ENCODE peak calls at places on chromosomes 3 and 15, in eight cellular contexts. M is psoas muscle, E is heart left ventricle, Q is neural progenitor cell, C is ovary, U is pancreas, H is endothelial cell of umbilical vein, O is thoracic aorta. R is an unnamed sample.

GRCh38 chr3:182925330-182925943 is 54.9 kb downstream of the DCUN1D1 start:
- DNase-seq in M (peak; percentile 82), E (no peak), Q (no peak), C (no peak), U (no peak), H (no peak), O (no peak), R (peak; percentile 68)

GRCh38 chr3:52140792-52141191 is 13.4 kb downstream of the POC1A start:
- DNase-seq in M (peak; percentile 56), E (no peak), Q (no peak), C (no peak), U (no peak), H (no peak), O (no peak), R (no peak)

GRCh38 chr15:69885182-69886041 is 212.3 kb downstream of the TLE3 start:
- DNase-seq in M (no peak), E (no peak), Q (peak; percentile 78), C (no peak), U (no peak), H (peak; percentile 39), O (no peak), R (no peak)

GRCh38 chr3:67516496-67516895 is 137.9 kb downstream of the SUCLG2 start:
- DNase-seq in M (peak; percentile 53), E (no peak), Q (no peak), C (no peak), U (no peak), H (no peak), O (no peak), R (no peak)

GRCh38 chr3:6528951-6529350 is 332.0 kb upstream of the GRM7 start:
- DNase-seq in M (no peak), E (no peak), Q (no peak), C (no peak), U (no peak), H (no peak), O (no peak), R (no peak)

GRCh38 chr15:55221090-55222011 is 24.6 kb upstream of the RSL24D1 start:
- DNase-seq in M (no peak), E (no peak), Q (no peak), C (no peak), U (no peak), H (peak; percentile 21), O (no peak), R (peak; percentile 50)

GRCh38 chr3:147412491-147412916 is 3.3 kb downstream of the ZIC1 start:
- DNase-seq in M (no peak), E (no peak), Q (peak; percentile 73), C (no peak), U (no peak), H (no peak), O (no peak), R (no peak)

GRCh38 chr3:193782280-193782654 is 189.3 kb downstream of the OPA1 start:
- DNase-seq in M (no peak), E (no peak), Q (peak; percentile 53), C (no peak), U (no peak), H (no peak), O (no peak), R (no peak)

GRCh38 chr3:99191186-99191585 is 289.7 kb upstream of the DCBLD2 start:
- DNase-seq in M (no peak), E (no peak), Q (no peak), C (no peak), U (no peak), H (no peak), O (no peak), R (no peak)

GRCh38 chr3:42369304-42369703 is 41.1 kb downstream of the LYZL4 start:
- DNase-seq in M (no peak), E (no peak), Q (peak; percentile 33), C (no peak), U (no peak), H (no peak), O (no peak), R (no peak)

GRCh38 chr15:97750071-97750470 is 210.4 kb upstream of the ARRDC4 start:
- DNase-seq in M (no peak), E (no peak), Q (peak; percentile 41), C (no peak), U (no peak), H (no peak), O (no peak), R (no peak)

GRCh38 chr15:97747342-97747741 is 213.2 kb upstream of the ARRDC4 start:
- DNase-seq in M (no peak), E (no peak), Q (no peak), C (no peak), U (no peak), H (no peak), O (no peak), R (no peak)

GRCh38 chr15:97748576-97748975 is 211.9 kb upstream of the ARRDC4 start:
- DNase-seq in M (no peak), E (no peak), Q (peak; percentile 31), C (no peak), U (no peak), H (no peak), O (no peak), R (no peak)

DNA sequence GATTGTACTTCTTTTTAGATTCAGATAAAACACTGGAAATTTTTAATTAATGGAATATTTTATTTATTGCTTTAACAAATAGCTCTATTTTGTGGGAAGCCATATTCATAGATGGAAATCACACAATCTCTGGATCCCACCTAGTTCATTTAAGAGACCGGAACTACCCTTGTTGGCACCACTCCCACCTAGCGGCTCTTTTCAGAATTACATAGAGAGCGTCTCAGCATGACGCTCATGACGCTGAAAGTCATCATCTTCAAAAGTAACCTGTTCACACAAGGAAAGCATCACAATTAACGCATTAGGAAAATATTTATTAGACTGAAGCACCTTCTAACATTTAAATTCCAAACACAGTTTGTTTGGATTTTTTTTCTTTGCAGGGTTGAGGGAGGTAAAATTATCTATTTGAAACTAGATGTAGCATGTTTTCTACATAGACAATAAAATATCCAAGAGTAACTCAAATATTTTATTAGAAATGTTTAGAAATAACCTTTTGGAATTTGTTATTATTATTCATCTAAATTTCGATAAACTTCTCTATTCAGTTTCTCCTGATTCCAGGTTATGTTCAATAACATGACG is 214.9 kb upstream of the ARRDC4 start:
- DNase-seq in M (no peak), E (no peak), Q (peak; percentile 60), C (no peak), U (no peak), H (peak; percentile 41), O (no peak), R (no peak)
- TF ChIP-seq CTCF in M (peak; percentile 64), E (peak; percentile 50), Q (peak; percentile 73), C (no peak), U (peak; percentile 34), H (peak; percentile 56), O (peak; percentile 26), R (peak; percentile 52)

GRCh38 chr3:72891053-72891855 is 3.4 kb downstream of the GXYLT2 start:
- DNase-seq in M (no peak), E (peak; percentile 66), Q (peak; percentile 14), C (peak; percentile 82), U (no peak), H (no peak), O (no peak), R (no peak)
- H3K4me3 ChIP-seq in M (no peak overlapping the region), E (no peak overlapping the region), Q (no peak overlapping the region), C (no peak overlapping the region), U (no peak overlapping the region), H (no peak overlapping the region), O (peak overlapping the region; percentile 74), R (no peak overlapping the region)

DNA sequence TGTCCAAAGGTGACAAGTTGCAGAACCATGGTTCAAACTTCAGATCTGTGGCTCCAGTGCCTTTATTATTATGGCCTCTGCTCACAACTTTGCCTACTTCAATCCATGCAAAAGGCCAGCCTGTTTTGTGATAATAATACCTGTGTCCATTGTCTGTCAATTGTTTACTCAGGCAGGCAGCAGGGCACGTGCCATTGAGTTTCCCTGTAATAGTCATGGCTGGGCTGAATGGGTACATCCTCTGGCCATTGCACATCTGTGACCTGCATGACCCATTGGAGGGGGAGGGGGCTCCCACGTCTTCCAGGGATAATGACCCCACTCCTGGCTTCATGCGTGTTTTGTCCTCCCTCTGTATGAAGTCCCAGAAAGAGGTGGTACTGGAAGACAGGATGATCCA is 215.4 kb downstream of the SSR3 start:
- DNase-seq in M (no peak), E (no peak), Q (no peak), C (no peak), U (no peak), H (no peak), O (no peak), R (no peak)
- H3K27me3 ChIP-seq in M (no peaks in the 10 kb centered on the region), E (no peaks in the 10 kb centered on the region), Q (no peaks in the 10 kb centered on the region), C (no peaks in the 10 kb centered on the region), U (no peaks in the 10 kb centered on the region), H (no peaks in the 10 kb centered on the region), O (no peaks in the 10 kb centered on the region), R (no peaks in the 10 kb centered on the region)

DNA sequence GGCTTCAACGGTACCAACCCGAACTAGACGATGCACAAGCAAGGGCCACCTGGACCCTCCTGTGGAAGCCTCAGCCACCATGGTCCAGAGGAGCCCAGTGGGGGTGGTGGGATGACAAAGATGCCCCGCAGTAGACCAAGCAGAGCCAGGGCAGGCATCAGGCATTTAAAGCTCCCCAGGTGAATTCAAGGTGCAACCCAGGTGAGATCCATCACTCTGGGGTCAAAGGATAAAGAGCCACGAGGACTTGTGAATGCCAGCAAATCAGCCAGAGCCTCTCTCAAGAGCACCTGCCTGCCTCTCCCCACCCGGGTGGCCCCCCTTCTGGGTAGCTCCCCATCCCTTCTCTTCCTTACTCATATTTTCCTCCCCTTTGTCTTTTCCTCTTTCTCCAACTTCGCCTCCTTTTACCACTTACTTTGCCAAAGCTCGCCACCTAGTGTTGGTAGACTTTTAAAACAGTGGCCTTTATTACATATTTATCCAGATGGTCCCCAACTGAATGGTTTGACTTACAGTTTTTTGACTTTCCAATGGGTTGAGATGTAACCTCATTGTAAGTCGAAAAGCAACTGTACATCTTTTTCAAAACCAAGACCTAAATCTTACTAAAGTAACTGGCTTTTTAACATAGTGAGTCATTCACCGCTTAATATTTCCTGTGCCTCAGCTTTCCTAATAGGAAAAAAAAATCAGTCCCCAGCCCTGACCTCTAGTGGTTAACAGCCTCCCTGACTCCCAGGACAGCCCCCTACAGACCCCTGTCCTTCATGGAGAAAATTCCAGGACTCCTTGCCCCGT is 18.8 kb downstream of the PLA2G4F start:
- DNase-seq in M (no peak), E (no peak), Q (peak; percentile 79), C (no peak), U (no peak), H (peak; percentile 66), O (no peak), R (no peak)
- TF ChIP-seq CTCF in M (peak; percentile 53), E (peak; percentile 45), Q (peak; percentile 77), C (peak; percentile 28), U (peak; percentile 27), H (peak; percentile 52), O (peak; percentile 44), R (peak; percentile 60)

GRCh38 chr3:186054481-186055399 is 54.1 kb downstream of the ETV5 start:
- DNase-seq in M (no peak), E (no peak), Q (no peak), C (no peak), U (no peak), H (no peak), O (no peak), R (peak; percentile 5)
- H3K4me3 ChIP-seq in M (no peak overlapping the region), E (no peak overlapping the region), Q (no peak overlapping the region), C (no peak overlapping the region), U (no peak overlapping the region), H (no peak overlapping the region), O (no peak overlapping the region), R (no peak overlapping the region)

R was measured in GM06990.